ENCODE peak calls at places on chromosomes 6 and 20, in four cellular contexts. W is A549, P is K562, T is HepG2. V is an unnamed sample.

GRCh38 chr6:53728570-53729194 is 63.1 kb upstream of the KLHL31 start:
- DNase-seq in W (peak), P (peak), T (peak), V (peak)

GRCh38 chr20:47293524-47294157 is 62.9 kb downstream of the ZMYND8 start:
- DNase-seq in W (no peak), P (no peak), T (no peak), V (no peak)

GRCh38 chr6:95577317-95578105 is at the start of gene MANEA:
- DNase-seq in W (peak), P (peak), T (peak), V (peak)

GRCh38 chr6:125539892-125540291 is 209.5 kb upstream of the HEY2 start:
- DNase-seq in W (no peak), P (no peak), T (no peak), V (no peak)

GRCh38 chr6:71287038-71287437 is 1.6 kb upstream of the OGFRL1 start:
- DNase-seq in W (no peak), P (no peak), T (no peak), V (no peak)

GRCh38 chr6:21375206-21375605 is 218.3 kb upstream of the SOX4 start:
- DNase-seq in W (no peak), P (no peak), T (no peak), V (no peak)

GRCh38 chr20:32465092-32465900 is 107.2 kb downstream of the ASXL1 start:
- DNase-seq in W (peak), P (no peak), T (peak), V (no peak)

GRCh38 chr6:21742238-21742660 is 148.7 kb downstream of the SOX4 start:
- DNase-seq in W (peak), P (no peak), T (no peak), V (no peak)

GRCh38 chr20:32052090-32052791 is at the start of gene HCK:
- DNase-seq in W (peak), P (no peak), T (no peak), V (no peak)

GRCh38 chr20:15396026-15396425 is 1058.6 kb upstream of the FLRT3 start:
- DNase-seq in W (no peak), P (no peak), T (no peak), V (no peak)

GRCh38 chr20:61803903-61804804 is 261.5 kb downstream of the TAF4 start:
- DNase-seq in W (no peak), P (no peak), T (no peak), V (no peak)

GRCh38 chr20:48400009-48400408 is 427.8 kb downstream of the PREX1 start:
- DNase-seq in W (no peak), P (no peak), T (no peak), V (no peak)

GRCh38 chr20:25706793-25707192 is 10.1 kb upstream of the ZNF337 start:
- DNase-seq in W (no peak), P (no peak), T (no peak), V (no peak)

DNA sequence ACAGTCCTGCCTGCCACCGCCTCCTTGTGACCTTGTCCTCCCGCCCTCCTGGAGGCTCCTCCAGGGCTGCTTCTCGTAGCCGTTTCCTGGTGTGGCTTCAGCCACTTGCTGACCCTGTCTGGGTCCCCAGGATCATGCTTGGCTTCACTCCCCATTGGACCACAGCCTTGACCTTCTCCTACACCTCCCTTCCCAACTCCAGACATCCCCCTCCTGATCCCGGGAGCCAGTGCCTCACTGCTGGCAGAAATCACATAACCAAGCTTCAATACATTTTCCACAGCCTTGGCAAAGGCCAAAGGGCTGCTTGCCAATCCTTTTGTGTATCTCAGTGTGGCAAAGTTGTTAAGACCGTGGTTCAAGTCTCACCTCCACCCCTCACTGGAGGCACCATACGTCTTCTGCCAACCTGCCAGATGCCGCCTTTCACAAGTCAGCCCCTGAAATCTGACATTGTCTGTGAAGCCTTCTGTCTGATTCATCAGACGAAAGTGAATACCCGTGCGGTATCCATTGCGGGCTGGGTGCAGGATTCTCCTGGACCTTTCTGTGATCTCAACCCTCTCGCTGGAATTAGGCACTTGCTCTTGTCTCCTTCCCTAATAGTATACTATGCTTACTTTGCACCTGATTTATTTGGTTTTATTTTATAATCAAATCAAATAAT is 60.2 kb downstream of the PHACTR3 start:
- DNase-seq in W (no peak), P (no peak), T (no peak), V (no peak)
- TF ChIP-seq HMGXB4 in W (no peak), P (no peak), T (no peak), V (no peak)

GRCh38 chr6:1536526-1537429 is 72.9 kb upstream of the FOXC1 start:
- DNase-seq in W (no peak), P (no peak), T (no peak), V (no peak)

GRCh38 chr6:1540864-1541521 is 68.7 kb upstream of the FOXC1 start:
- DNase-seq in W (no peak), P (no peak), T (peak), V (no peak)

GRCh38 chr6:1538810-1539482 is 70.8 kb upstream of the FOXC1 start:
- DNase-seq in W (no peak), P (no peak), T (no peak), V (no peak)

GRCh38 chr6:1538348-1538747 is 71.4 kb upstream of the FOXC1 start:
- DNase-seq in W (no peak), P (no peak), T (no peak), V (no peak)

DNA sequence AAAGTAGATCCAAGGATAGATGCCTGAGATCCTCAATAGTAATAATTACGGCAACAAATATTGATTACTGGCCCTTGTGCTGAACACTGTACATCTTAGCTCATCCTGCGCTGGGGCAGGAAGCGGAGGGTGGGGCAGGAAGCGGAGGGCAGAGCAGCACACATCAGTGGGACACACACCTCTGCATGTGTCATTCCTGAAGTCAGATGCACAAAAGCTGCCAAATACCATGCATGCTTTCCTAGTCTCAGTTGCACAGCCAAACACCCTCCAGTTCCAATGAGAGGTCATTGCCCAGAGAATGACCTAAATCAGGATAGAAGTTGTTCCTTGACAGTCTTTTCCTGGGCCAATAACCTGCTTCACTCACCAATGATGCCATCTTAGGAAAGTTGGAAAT is 74.4 kb upstream of the FOXC1 start:
- DNase-seq in W (no peak), P (no peak), T (no peak), V (no peak)
- TF ChIP-seq HMGXB4 in W (no peak), P (no peak), T (no peak), V (no peak)

GRCh38 chr6:136654086-136654485 is 103.9 kb upstream of the MAP7 start:
- DNase-seq in W (no peak), P (no peak), T (no peak), V (no peak)
- TF ChIP-seq HMGXB4 in W (no peak), P (no peak), T (no peak), V (no peak)

GRCh38 chr6:12118604-12119003 is 106.5 kb downstream of the HIVEP1 start:
- DNase-seq in W (no peak), P (no peak), T (no peak), V (no peak)

GRCh38 chr6:12116264-12116800 is 104.2 kb downstream of the HIVEP1 start:
- DNase-seq in W (no peak), P (no peak), T (no peak), V (no peak)

GRCh38 chr6:12115492-12115891 is 103.4 kb downstream of the HIVEP1 start:
- DNase-seq in W (no peak), P (no peak), T (no peak), V (no peak)

GRCh38 chr6:12116978-12117377 is 104.9 kb downstream of the HIVEP1 start:
- DNase-seq in W (no peak), P (no peak), T (no peak), V (no peak)

DNA sequence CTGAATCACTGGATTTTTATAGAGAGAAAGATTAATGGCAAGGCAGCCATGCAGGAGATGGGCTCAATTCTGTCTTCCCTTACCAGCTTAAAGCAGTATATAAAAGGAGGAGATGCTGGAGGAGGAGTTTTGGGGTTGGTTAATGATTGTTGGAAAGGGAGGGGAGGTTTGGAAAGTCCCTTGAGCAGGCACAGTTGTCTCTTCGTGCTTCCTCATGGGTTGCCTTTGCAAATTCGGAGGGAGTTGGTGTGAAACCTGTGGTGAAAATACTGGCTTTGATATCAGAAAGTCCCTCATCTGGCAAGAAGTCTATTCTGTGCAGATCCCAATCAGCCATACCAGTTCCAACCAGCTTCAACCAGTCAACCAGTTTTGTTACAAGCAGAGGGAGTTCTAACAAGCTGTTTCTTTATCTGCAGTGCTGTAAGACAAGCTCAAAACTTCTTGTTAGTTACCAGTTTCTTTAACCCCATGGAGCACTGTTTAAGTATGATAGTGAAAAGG is 107.0 kb downstream of the HIVEP1 start:
- DNase-seq in W (peak), P (no peak), T (no peak), V (no peak)
- TF ChIP-seq HMGXB4 in W (no peak), P (no peak), T (no peak), V (no peak)

GRCh38 chr6:158461954-158462353 is 97.9 kb upstream of the TMEM181 start:
- DNase-seq in W (no peak), P (no peak), T (no peak), V (no peak)

GRCh38 chr6:158460602-158461092 is 99.2 kb upstream of the TMEM181 start:
- DNase-seq in W (no peak), P (no peak), T (no peak), V (no peak)

GRCh38 chr6:158452191-158452590 is 107.7 kb upstream of the TMEM181 start:
- DNase-seq in W (no peak), P (no peak), T (no peak), V (no peak)

GRCh38 chr6:158459726-158460125 is 100.2 kb upstream of the TMEM181 start:
- DNase-seq in W (no peak), P (no peak), T (no peak), V (no peak)

GRCh38 chr6:158457616-158458278 is 102.1 kb upstream of the TMEM181 start:
- DNase-seq in W (no peak), P (no peak), T (no peak), V (no peak)
- TF ChIP-seq HMGXB4 in W (no peak), P (no peak), T (no peak), V (no peak)

V was measured in WTC11.